ENCODE peak calls at places on chromosomes 11 and 22, in eight cellular contexts. B is GM23338, F is GM23248, M is neural progenitor cell, G is astrocyte, H is mesenchymal stem cell, P is hepatocyte, U is fibroblast of lung. I is an unnamed sample.

GRCh38 chr11:128346808-128347207 is 240.6 kb downstream of the ETS1 start:
- DNase-seq in B (no peak), F (peak), M (no peak), G (peak), H (no peak), P (peak), U (peak), I (no peak)

GRCh38 chr11:106086850-106087249 is 9.4 kb downstream of the AASDHPPT start:
- DNase-seq in B (no peak), F (no peak), M (no peak), G (no peak), H (no peak), P (no peak), U (no peak), I (no peak)

GRCh38 chr22:39349506-39349966 is 255 bp upstream of the SYNGR1 start:
- DNase-seq in B (peak), F (peak), M (peak), G (no peak), H (peak), P (peak), U (peak), I (peak)

GRCh38 chr22:37535159-37535558 is 15.9 kb upstream of the CARD10 start:
- DNase-seq in B (no peak), F (no peak), M (no peak), G (no peak), H (no peak), P (no peak), U (no peak), I (no peak)

GRCh38 chr11:133163463-133164419 is 368.6 kb downstream of the OPCML start:
- DNase-seq in B (peak), F (peak), M (peak), G (peak), H (no peak), P (peak), U (peak), I (peak)

GRCh38 chr11:587978-588380 is 11.7 kb downstream of the PHRF1 start:
- DNase-seq in B (no peak), F (peak), M (no peak), G (peak), H (peak), P (peak), U (peak), I (no peak)

GRCh38 chr11:36431429-36432092 is 78.5 kb downstream of the TRAF6 start:
- DNase-seq in B (no peak), F (peak), M (peak), G (peak), H (peak), P (peak), U (peak), I (no peak)

GRCh38 chr22:41595703-41596102 is 6.1 kb upstream of the PMM1 start:
- DNase-seq in B (no peak), F (no peak), M (no peak), G (no peak), H (no peak), P (no peak), U (no peak), I (no peak)

GRCh38 chr11:67432655-67433349 is 4.5 kb downstream of the RPS6KB2 start:
- DNase-seq in B (no peak), F (no peak), M (no peak), G (no peak), H (no peak), P (no peak), U (no peak), I (no peak)

GRCh38 chr11:9687736-9688494 is 24.0 kb downstream of the SWAP70 start:
- DNase-seq in B (no peak), F (peak), M (no peak), G (peak), H (peak), P (peak), U (peak), I (no peak)

GRCh38 chr11:35567737-35568465 is 42.5 kb upstream of the PAMR1 start:
- DNase-seq in B (no peak), F (no peak), M (no peak), G (peak), H (peak), P (no peak), U (peak), I (no peak)

GRCh38 chr11:131683666-131684065 is 313.3 kb downstream of the NTM start:
- DNase-seq in B (no peak), F (no peak), M (no peak), G (no peak), H (no peak), P (no peak), U (no peak), I (no peak)

GRCh38 chr11:86765146-86765663 is 35.1 kb upstream of the PRSS23 start:
- DNase-seq in B (no peak), F (no peak), M (no peak), G (no peak), H (no peak), P (no peak), U (no peak), I (no peak)

GRCh38 chr22:20749453-20749852 is 24.5 kb upstream of the SERPIND1 start:
- DNase-seq in B (no peak), F (no peak), M (no peak), G (no peak), H (no peak), P (no peak), U (no peak), I (no peak)

GRCh38 chr11:206002-206384 is 1.2 kb downstream of the BET1L start:
- DNase-seq in B (no peak), F (no peak), M (no peak), G (no peak), H (no peak), P (no peak), U (no peak), I (no peak)

GRCh38 chr11:6481924-6482275 is 599 bp downstream of the TIMM10B start:
- DNase-seq in B (no peak), F (peak), M (no peak), G (no peak), H (no peak), P (no peak), U (no peak), I (no peak)

GRCh38 chr11:118051611-118052461 is 25.0 kb upstream of the TMPRSS4 start:
- DNase-seq in B (no peak), F (no peak), M (no peak), G (no peak), H (no peak), P (no peak), U (no peak), I (peak)

GRCh38 chr22:46187862-46188261 is 37.5 kb downstream of the PPARA start:
- DNase-seq in B (no peak), F (no peak), M (no peak), G (no peak), H (no peak), P (no peak), U (no peak), I (no peak)

GRCh38 chr11:64739871-64740270 is 4.1 kb downstream of the RASGRP2 start:
- DNase-seq in B (no peak), F (no peak), M (no peak), G (no peak), H (no peak), P (no peak), U (no peak), I (no peak)

GRCh38 chr11:32643526-32643925 is 59.9 kb downstream of the EIF3M start:
- DNase-seq in B (no peak), F (peak), M (no peak), G (peak), H (no peak), P (no peak), U (peak), I (no peak)

GRCh38 chr22:22770280-22770871 is 117.2 kb upstream of the IGLL5 start:
- DNase-seq in B (peak), F (peak), M (peak), G (no peak), H (peak), P (peak), U (peak), I (peak)

GRCh38 chr11:9143726-9144125 is 52.3 kb upstream of the SCUBE2 start:
- DNase-seq in B (no peak), F (peak), M (no peak), G (peak), H (no peak), P (no peak), U (peak), I (no peak)

GRCh38 chr11:18264677-18265542 is 1.2 kb upstream of the SAA1 start:
- DNase-seq in B (no peak), F (no peak), M (no peak), G (no peak), H (no peak), P (no peak), U (no peak), I (no peak)

GRCh38 chr11:60477035-60477445 is 15.5 kb upstream of the MS4A12 start:
- DNase-seq in B (no peak), F (no peak), M (no peak), G (no peak), H (no peak), P (no peak), U (no peak), I (peak)

GRCh38 chr11:67270256-67271211 is 4.3 kb downstream of the GRK2 start:
- DNase-seq in B (peak), F (no peak), M (peak), G (no peak), H (peak), P (no peak), U (no peak), I (peak)

GRCh38 chr22:47367107-47367690 is 604.7 kb downstream of the TBC1D22A start:
- DNase-seq in B (no peak), F (no peak), M (no peak), G (no peak), H (no peak), P (no peak), U (no peak), I (no peak)

GRCh38 chr22:29442976-29443375 is 4.6 kb downstream of the RFPL1 start:
- DNase-seq in B (no peak), F (no peak), M (no peak), G (no peak), H (no peak), P (no peak), U (no peak), I (no peak)

GRCh38 chr11:75757651-75758050 is 10.9 kb upstream of the DGAT2 start:
- DNase-seq in B (no peak), F (no peak), M (no peak), G (no peak), H (no peak), P (no peak), U (no peak), I (no peak)

GRCh38 chr11:3137486-3138177 is 27.5 kb downstream of the OSBPL5 start:
- DNase-seq in B (no peak), F (no peak), M (no peak), G (no peak), H (peak), P (no peak), U (no peak), I (no peak)
- H2AFZ ChIP-seq in B (no peak), F (no peak), M (no peak), G (no peak), H (no peak), P (no peak), U (no peak), I (no peak)

DNA sequence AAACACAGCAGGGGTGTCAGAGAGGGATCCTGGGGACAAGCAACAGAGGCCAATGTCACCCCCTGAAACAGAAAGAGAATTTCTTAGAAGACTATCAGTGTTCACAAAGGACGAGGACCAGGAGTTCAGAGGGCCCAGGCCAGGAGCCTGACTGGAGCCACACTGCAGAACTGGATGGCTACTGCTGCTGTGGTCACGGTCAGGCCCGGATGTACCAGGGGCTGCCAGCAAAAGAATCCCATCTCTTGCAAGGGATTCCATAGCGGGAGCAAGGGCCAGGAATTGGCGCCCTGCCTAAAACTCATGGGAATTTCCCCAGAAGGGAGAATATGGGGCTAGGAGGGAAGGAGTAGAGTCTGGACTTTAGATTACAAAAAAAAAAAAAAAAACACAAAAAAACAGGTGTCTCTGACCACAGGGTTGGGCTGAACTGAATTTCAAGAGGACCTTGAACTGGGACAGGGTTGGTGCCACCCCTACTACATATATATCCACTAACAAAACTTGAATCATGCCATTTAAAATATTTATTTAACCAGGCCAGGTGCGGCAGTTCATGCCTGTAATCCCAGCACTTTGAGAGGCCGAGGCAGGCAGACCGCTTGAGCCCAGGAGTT is 15.7 kb upstream of the KCTD14 start:
- DNase-seq in B (no peak), F (no peak), M (no peak), G (peak), H (no peak), P (no peak), U (peak), I (no peak)
- H3K27ac ChIP-seq in B (no peak), F (peak), M (no peak), G (no peak), H (no peak), P (no peak), U (no peak), I (no peak)

DNA sequence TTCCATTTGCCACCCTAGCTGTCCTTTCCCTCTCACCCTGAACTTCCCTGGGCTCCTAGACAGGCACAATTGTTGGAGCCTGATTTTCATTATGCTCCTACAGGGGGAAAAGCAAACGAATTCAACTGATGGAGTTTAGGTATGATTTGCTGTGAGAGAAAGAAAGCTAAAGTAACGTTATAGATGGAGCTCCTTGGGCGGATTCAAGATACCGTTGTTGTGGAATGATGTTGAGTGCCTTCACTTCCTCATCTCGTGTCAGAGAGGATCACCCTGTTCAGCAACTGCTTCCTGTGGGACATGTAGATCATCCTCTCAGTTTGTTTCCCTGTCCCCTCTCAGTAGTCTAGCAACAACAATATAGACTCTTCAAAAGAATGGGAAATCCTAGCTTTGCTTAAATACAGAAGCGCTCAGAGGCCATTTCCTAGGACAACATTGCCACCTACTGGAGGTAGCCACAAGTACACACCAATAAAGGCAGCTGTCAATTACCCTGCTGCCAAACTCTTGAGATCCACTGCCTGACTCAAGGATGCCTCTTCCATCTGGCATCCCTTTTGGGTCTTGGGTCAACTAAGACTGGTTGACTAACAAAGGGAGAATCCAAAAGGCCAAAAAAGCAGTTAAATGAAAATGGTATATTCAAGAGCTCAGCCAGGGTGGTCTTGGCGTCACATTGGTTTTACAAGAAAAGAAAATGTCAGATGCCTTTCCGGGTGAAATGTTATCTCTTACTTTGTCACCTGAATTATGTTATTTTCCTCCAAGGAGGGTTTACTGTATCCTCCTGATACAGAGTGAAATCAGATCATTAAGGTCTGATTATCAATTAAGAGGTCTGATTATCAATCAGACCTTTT is 13.5 kb upstream of the DTX4 start:
- DNase-seq in B (peak), F (peak), M (peak), G (peak), H (peak), P (peak), U (peak), I (peak)
- H2AFZ ChIP-seq in B (peak), F (peak), M (peak), G (no peak), H (no peak), P (no peak), U (peak), I (no peak)

DNA sequence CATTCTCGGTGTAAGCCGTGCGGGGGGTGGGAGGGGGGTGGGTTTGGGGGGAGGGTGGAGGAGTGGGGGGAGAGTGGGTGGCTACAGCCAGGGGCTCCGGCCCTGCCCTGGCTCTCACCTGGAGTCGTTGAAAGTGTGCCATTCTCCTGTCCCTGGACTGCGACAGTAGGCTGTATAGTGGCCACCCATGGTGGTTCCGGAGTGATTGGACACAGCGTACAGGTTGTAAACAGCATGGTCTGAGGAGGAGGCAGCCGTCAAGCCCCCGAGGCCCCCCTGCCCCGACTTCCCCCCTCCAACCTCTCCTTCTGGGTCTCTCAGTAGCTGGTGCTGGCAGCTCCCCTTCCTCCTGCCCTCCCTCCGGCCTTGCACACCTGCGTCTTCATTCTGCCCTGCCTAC is 10.6 kb upstream of the MFRP start:
- DNase-seq in B (no peak), F (no peak), M (no peak), G (no peak), H (no peak), P (no peak), U (no peak), I (no peak)
- H3K27ac ChIP-seq in B (no peak), F (no peak), M (no peak), G (no peak), H (no peak), P (no peak), U (no peak), I (peak)

DNA sequence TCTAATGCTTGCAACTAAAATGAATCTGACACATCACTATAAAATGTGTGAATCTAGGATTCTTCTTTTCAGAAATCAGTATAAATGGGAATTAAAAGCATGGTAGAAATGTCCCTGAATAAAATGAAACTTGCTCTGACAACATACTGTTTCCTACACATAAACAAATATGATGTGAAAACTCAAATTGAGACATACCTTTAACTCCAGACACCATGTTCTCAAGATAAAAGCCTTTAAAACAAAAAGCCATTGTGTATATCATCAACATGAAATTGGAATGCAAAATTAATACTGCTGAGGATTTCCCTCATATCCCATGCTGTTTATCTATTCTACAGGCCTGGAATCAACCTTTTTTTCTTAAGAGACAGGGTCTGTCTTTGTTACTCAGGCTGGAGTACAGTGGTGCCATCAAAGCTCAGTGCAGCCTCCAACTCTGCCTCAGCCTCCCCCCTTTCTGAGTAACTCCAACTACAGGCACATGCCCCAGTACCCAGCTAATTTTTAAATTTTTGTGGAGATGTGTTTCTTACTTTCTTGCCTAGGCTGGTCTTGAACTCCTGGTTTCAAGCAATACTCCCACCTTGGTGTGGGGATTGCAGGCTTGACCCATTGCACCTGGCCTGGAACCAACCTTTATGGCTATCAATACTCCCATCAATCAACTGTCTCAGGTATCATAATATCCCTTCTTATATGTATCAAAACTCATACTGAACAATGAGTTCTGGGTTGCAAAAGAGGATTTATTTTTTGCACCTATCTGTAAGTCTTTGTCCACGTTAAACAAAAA is 6.7 kb downstream of the TAF1D start:
- DNase-seq in B (no peak), F (no peak), M (no peak), G (no peak), H (no peak), P (no peak), U (no peak), I (no peak)
- H2AFZ ChIP-seq in B (no peak), F (no peak), M (no peak), G (no peak), H (no peak), P (no peak), U (no peak), I (no peak)

DNA sequence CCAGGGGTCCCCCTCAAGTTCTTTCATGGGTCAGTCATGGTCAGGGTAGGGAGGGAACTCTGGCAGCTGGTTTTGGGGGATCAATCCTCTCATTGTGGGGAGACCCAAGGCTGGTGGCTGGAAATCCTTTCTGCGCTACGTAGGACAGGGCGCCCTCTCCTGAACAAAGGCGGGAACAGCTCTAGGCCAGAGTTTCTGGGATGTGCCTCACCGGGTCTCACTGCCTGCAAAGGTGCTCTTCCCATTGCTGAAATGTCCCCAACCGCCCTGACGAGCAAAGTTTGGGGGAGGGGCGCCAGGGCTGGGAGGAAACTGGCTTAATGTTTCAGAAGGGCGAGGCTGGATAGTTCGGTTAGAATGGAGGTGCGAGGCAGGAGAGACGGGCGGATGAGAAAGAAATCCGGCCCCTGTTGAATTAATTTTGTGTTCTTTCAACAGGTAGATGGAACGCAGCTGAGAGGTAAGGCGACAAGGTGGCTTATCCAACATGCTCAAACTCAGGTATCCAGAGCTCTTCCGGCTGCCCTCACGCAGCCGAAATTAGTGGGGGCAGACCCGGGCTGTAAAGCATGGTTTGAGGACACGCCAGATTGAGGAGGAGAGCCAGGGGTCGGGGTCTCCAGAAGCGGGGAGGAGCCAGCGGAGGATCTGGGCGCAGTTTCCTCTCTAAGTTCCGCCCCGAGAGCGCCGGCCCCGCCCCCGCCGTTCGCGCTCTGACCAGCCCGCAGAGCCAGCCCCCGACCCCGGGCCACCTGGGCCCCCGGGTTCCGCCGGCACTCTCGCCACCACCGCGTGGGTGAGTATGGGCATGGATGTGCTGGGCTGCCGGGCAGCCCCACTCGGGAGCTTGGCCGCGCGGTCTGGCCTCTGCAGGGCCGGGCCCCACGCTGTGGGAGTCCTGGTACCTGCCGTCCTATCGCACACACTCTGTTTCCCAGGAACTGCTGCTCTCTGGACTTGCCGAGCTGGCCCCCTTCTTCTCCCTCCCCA is at the start of gene PGAP2:
- DNase-seq in B (peak), F (peak), M (peak), G (no peak), H (peak), P (peak), U (peak), I (peak)
- H3K27ac ChIP-seq in B (peak), F (no peak), M (no peak), G (no peak), H (no peak), P (peak), U (peak), I (peak)